ENCODE peak calls at places on chromosome X, in seven cellular contexts. One of them, this sample, is unnamed.
A peak's percentile ranks its signal among the peaks of the same experiment; 100 is the strongest.

GRCh38 chrX:67544871-67545771 is 1.3 kb downstream of the AR start:
- DNase-seq in suprapubic skin: no peak
- DNase-seq in GM10248: peak; percentile 5
- DNase-seq in neural progenitor cell: peak; percentile 48
- DNase-seq in adrenal gland: peak; percentile 35
- DNase-seq in brain microvascular endothelial cell: peak; percentile 18
- DNase-seq in Panc1: no peak
- DNase-seq in this sample: peak; percentile 25

GRCh38 chrX:139077303-139078131 is 366.0 kb upstream of the FGF13 start:
- DNase-seq in Panc1: peak; percentile 51
- DNase-seq in GM10248: no peak
- DNase-seq in adrenal gland: no peak
- DNase-seq in neural progenitor cell: no peak
- DNase-seq in suprapubic skin: no peak
- DNase-seq in brain microvascular endothelial cell: no peak
- DNase-seq in this sample: no peak

GRCh38 chrX:115588180-115588579 is 27.2 kb downstream of the PLS3 start:
- DNase-seq in brain microvascular endothelial cell: no peak
- DNase-seq in suprapubic skin: no peak
- DNase-seq in neural progenitor cell: no peak
- DNase-seq in GM10248: no peak
- DNase-seq in Panc1: no peak
- DNase-seq in adrenal gland: no peak
- DNase-seq in this sample: no peak

GRCh38 chrX:129876734-129877395 is 29.1 kb upstream of the UTP14A start:
- DNase-seq in GM10248: no peak
- DNase-seq in brain microvascular endothelial cell: peak; percentile 3
- DNase-seq in neural progenitor cell: no peak
- DNase-seq in suprapubic skin: no peak
- DNase-seq in adrenal gland: no peak
- DNase-seq in Panc1: no peak
- DNase-seq in this sample: no peak

GRCh38 chrX:82031250-82031649 is 829.3 kb downstream of the SH3BGRL start:
- DNase-seq in neural progenitor cell: no peak
- DNase-seq in adrenal gland: no peak
- DNase-seq in Panc1: no peak
- DNase-seq in suprapubic skin: no peak
- DNase-seq in brain microvascular endothelial cell: no peak
- DNase-seq in GM10248: no peak
- DNase-seq in this sample: no peak

GRCh38 chrX:132480581-132481203 is 8.1 kb downstream of the MBNL3 start:
- DNase-seq in neural progenitor cell: no peak
- DNase-seq in suprapubic skin: peak; percentile 65
- DNase-seq in Panc1: no peak
- DNase-seq in adrenal gland: peak; percentile 35
- DNase-seq in brain microvascular endothelial cell: no peak
- DNase-seq in GM10248: peak; percentile 39
- DNase-seq in this sample: peak; percentile 17

GRCh38 chrX:155148724-155149537 is 67.3 kb upstream of the VBP1 start:
- DNase-seq in suprapubic skin: no peak
- DNase-seq in Panc1: no peak
- DNase-seq in adrenal gland: peak; percentile 60
- DNase-seq in GM10248: peak; percentile 15
- DNase-seq in neural progenitor cell: peak; percentile 45
- DNase-seq in brain microvascular endothelial cell: peak; percentile 13
- DNase-seq in this sample: peak; percentile 29

GRCh38 chrX:10242036-10242435 is 85.3 kb downstream of the CLCN4 start:
- DNase-seq in neural progenitor cell: no peak
- DNase-seq in adrenal gland: no peak
- DNase-seq in Panc1: no peak
- DNase-seq in brain microvascular endothelial cell: no peak
- DNase-seq in suprapubic skin: no peak
- DNase-seq in GM10248: no peak
- DNase-seq in this sample: no peak

GRCh38 chrX:128438082-128438481 is 385.9 kb upstream of the ACTRT1 start:
- DNase-seq in brain microvascular endothelial cell: no peak
- DNase-seq in adrenal gland: no peak
- DNase-seq in suprapubic skin: no peak
- DNase-seq in GM10248: no peak
- DNase-seq in neural progenitor cell: no peak
- DNase-seq in Panc1: no peak
- DNase-seq in this sample: no peak

GRCh38 chrX:132086717-132087116 is 41.1 kb downstream of the FRMD7 start:
- DNase-seq in Panc1: no peak
- DNase-seq in suprapubic skin: no peak
- DNase-seq in neural progenitor cell: no peak
- DNase-seq in brain microvascular endothelial cell: peak; percentile 35
- DNase-seq in adrenal gland: no peak
- DNase-seq in GM10248: no peak
- DNase-seq in this sample: no peak

GRCh38 chrX:31099536-31100090 is 27.8 kb upstream of the FTHL17 start:
- DNase-seq in Panc1: no peak
- DNase-seq in GM10248: peak; percentile 41
- DNase-seq in neural progenitor cell: no peak
- DNase-seq in brain microvascular endothelial cell: no peak
- DNase-seq in suprapubic skin: no peak
- DNase-seq in adrenal gland: no peak
- DNase-seq in this sample: no peak

GRCh38 chrX:136635235-136635634 is 12.7 kb upstream of the CD40LG start:
- DNase-seq in adrenal gland: no peak
- DNase-seq in Panc1: no peak
- DNase-seq in brain microvascular endothelial cell: no peak
- DNase-seq in neural progenitor cell: no peak
- DNase-seq in GM10248: peak; percentile 12
- DNase-seq in suprapubic skin: no peak
- DNase-seq in this sample: no peak

GRCh38 chrX:19638968-19639539 is 123.7 kb upstream of the MAP3K15 start:
- DNase-seq in adrenal gland: no peak
- DNase-seq in Panc1: no peak
- DNase-seq in suprapubic skin: no peak
- DNase-seq in neural progenitor cell: no peak
- DNase-seq in brain microvascular endothelial cell: no peak
- DNase-seq in GM10248: no peak
- DNase-seq in this sample: no peak
- TF ChIP-seq CTCF in adrenal gland: no peak
- TF ChIP-seq CTCF in Panc1: no peak
- TF ChIP-seq CTCF in suprapubic skin: no peak
- TF ChIP-seq CTCF in neural progenitor cell: no peak
- TF ChIP-seq CTCF in brain microvascular endothelial cell: no peak
- TF ChIP-seq CTCF in GM10248: no peak
- TF ChIP-seq CTCF in this sample: no peak

GRCh38 chrX:11532291-11533075 is 133.2 kb downstream of the ARHGAP6 start:
- DNase-seq in suprapubic skin: no peak
- DNase-seq in adrenal gland: no peak
- DNase-seq in GM10248: no peak
- DNase-seq in brain microvascular endothelial cell: no peak
- DNase-seq in neural progenitor cell: no peak
- DNase-seq in Panc1: no peak
- DNase-seq in this sample: peak; percentile 4

GRCh38 chrX:11530621-11531020 is 135.1 kb downstream of the ARHGAP6 start:
- DNase-seq in neural progenitor cell: no peak
- DNase-seq in brain microvascular endothelial cell: no peak
- DNase-seq in Panc1: no peak
- DNase-seq in GM10248: no peak
- DNase-seq in adrenal gland: no peak
- DNase-seq in suprapubic skin: no peak
- DNase-seq in this sample: no peak

GRCh38 chrX:11533211-11533651 is 132.5 kb downstream of the ARHGAP6 start:
- DNase-seq in adrenal gland: no peak
- DNase-seq in Panc1: peak; percentile 32
- DNase-seq in neural progenitor cell: peak; percentile 46
- DNase-seq in GM10248: peak; percentile 37
- DNase-seq in brain microvascular endothelial cell: no peak
- DNase-seq in suprapubic skin: no peak
- DNase-seq in this sample: no peak

GRCh38 chrX:11528623-11529022 is 137.1 kb downstream of the ARHGAP6 start:
- DNase-seq in brain microvascular endothelial cell: no peak
- DNase-seq in adrenal gland: no peak
- DNase-seq in Panc1: no peak
- DNase-seq in neural progenitor cell: no peak
- DNase-seq in GM10248: no peak
- DNase-seq in suprapubic skin: no peak
- DNase-seq in this sample: no peak

GRCh38 chrX:11531226-11531625 is 134.5 kb downstream of the ARHGAP6 start:
- DNase-seq in neural progenitor cell: no peak
- DNase-seq in suprapubic skin: no peak
- DNase-seq in GM10248: no peak
- DNase-seq in adrenal gland: no peak
- DNase-seq in Panc1: no peak
- DNase-seq in brain microvascular endothelial cell: no peak
- DNase-seq in this sample: no peak
- TF ChIP-seq CTCF in neural progenitor cell: peak; percentile 20
- TF ChIP-seq CTCF in suprapubic skin: no peak
- TF ChIP-seq CTCF in GM10248: no peak
- TF ChIP-seq CTCF in adrenal gland: no peak
- TF ChIP-seq CTCF in Panc1: peak; percentile 13
- TF ChIP-seq CTCF in brain microvascular endothelial cell: peak; percentile 42
- TF ChIP-seq CTCF in this sample: no peak

DNA sequence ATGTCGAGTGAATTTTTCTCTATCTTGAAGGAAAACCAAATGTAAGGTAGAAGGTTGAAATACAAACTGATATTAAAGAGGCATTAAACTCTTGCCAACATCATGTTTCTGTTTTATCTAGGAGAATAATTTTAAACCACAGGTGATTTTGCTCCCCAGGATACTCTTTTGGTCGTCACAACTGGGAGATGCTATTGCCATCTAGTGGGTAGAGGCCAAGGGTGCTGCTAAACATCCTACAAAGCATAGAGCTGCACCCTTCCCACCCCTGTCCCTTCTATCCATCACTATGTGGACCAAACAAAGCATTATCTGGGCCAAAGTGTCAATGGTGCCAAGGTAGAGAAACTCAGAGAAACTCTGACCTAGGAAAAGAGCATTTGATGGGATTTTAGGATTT is 154.6 kb upstream of the MAGEB2 start:
- DNase-seq in GM10248: no peak
- DNase-seq in Panc1: no peak
- DNase-seq in suprapubic skin: no peak
- DNase-seq in neural progenitor cell: peak; percentile 37
- DNase-seq in brain microvascular endothelial cell: peak; percentile 8
- DNase-seq in adrenal gland: no peak
- DNase-seq in this sample: peak; percentile 13
- TF ChIP-seq CTCF in GM10248: no peak
- TF ChIP-seq CTCF in Panc1: peak; percentile 68
- TF ChIP-seq CTCF in suprapubic skin: no peak
- TF ChIP-seq CTCF in neural progenitor cell: peak; percentile 66
- TF ChIP-seq CTCF in brain microvascular endothelial cell: peak; percentile 64
- TF ChIP-seq CTCF in adrenal gland: peak; percentile 6
- TF ChIP-seq CTCF in this sample: peak; percentile 59

GRCh38 chrX:26848511-26848910 is 614.6 kb downstream of the PPP4R3C start:
- DNase-seq in suprapubic skin: no peak
- DNase-seq in GM10248: no peak
- DNase-seq in neural progenitor cell: no peak
- DNase-seq in adrenal gland: no peak
- DNase-seq in brain microvascular endothelial cell: peak; percentile 5
- DNase-seq in Panc1: no peak
- DNase-seq in this sample: no peak

DNA sequence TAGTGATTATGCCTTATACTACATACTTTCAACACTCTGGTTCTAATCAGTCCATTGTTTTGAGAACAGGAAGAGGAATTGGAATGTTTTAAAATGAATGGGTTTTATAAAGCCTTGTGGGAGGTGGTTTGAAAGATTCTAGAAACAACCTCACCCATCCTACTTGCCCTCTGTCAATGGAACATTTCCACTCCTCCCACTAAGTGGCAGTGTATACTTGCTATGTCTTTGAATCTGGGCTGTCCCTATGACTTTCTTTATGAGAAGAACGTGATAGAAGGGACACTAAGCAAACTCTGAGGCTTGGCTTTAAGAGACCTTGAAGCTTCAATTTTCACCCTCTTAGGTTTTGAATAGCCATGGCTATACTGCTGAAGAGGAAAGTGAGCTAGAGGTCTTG is 611.2 kb downstream of the PPP4R3C start:
- DNase-seq in GM10248: no peak
- DNase-seq in Panc1: no peak
- DNase-seq in suprapubic skin: no peak
- DNase-seq in adrenal gland: no peak
- DNase-seq in brain microvascular endothelial cell: peak; percentile 23
- DNase-seq in neural progenitor cell: peak; percentile 44
- DNase-seq in this sample: no peak
- TF ChIP-seq CTCF in GM10248: peak; percentile 21
- TF ChIP-seq CTCF in Panc1: peak; percentile 23
- TF ChIP-seq CTCF in suprapubic skin: no peak
- TF ChIP-seq CTCF in adrenal gland: no peak
- TF ChIP-seq CTCF in brain microvascular endothelial cell: peak; percentile 30
- TF ChIP-seq CTCF in neural progenitor cell: peak; percentile 47
- TF ChIP-seq CTCF in this sample: peak; percentile 10

DNA sequence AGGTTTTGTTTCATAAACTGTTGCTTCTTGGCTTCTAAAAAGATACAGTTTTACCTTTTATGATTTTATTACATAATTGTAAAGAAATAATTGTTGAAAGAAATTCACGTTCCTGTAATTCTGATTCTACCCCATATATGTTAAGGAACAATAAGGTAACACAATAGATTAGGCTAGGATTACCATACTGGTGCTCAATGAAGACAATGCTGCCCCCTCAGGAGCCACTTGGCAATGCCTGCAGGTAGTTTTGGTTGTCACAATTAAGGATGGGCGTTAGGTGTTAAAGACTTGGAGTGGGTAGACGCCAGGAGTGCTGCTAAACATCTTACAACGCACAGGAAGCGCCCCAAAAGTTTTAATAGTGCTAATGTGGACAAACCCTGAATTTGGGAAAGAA is 133.2 kb downstream of the NLGN4X start:
- DNase-seq in GM10248: no peak
- DNase-seq in adrenal gland: no peak
- DNase-seq in neural progenitor cell: peak; percentile 36
- DNase-seq in brain microvascular endothelial cell: no peak
- DNase-seq in suprapubic skin: no peak
- DNase-seq in Panc1: no peak
- DNase-seq in this sample: no peak
- TF ChIP-seq CTCF in GM10248: no peak
- TF ChIP-seq CTCF in adrenal gland: no peak
- TF ChIP-seq CTCF in neural progenitor cell: peak; percentile 46
- TF ChIP-seq CTCF in brain microvascular endothelial cell: peak; percentile 37
- TF ChIP-seq CTCF in suprapubic skin: no peak
- TF ChIP-seq CTCF in Panc1: peak; percentile 13
- TF ChIP-seq CTCF in this sample: peak; percentile 26

DNA sequence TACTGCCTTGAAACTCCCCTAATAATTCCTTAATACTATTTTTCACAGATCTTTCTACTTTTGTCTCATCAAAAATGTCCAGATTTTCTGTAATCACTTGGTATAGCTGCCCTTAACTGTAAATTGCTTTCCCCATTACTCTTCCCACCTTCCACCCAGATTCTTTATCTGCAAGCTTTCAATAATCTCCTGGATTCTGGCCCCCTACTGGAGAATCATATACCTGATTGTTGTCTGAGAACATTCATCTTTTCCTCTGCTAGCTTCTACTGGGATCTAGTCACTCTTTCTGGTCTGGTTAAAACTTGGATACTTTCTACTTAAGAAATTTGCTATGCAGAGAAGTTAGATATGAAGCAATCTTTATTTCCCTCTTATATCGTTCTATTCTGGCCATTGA is 552.6 kb downstream of the PCDH19 start:
- DNase-seq in GM10248: no peak
- DNase-seq in adrenal gland: no peak
- DNase-seq in Panc1: no peak
- DNase-seq in neural progenitor cell: peak; percentile 3
- DNase-seq in suprapubic skin: no peak
- DNase-seq in brain microvascular endothelial cell: no peak
- DNase-seq in this sample: no peak
- TF ChIP-seq CTCF in GM10248: no peak
- TF ChIP-seq CTCF in adrenal gland: no peak
- TF ChIP-seq CTCF in Panc1: no peak
- TF ChIP-seq CTCF in neural progenitor cell: peak; percentile 45
- TF ChIP-seq CTCF in suprapubic skin: no peak
- TF ChIP-seq CTCF in brain microvascular endothelial cell: no peak
- TF ChIP-seq CTCF in this sample: peak; percentile 39

GRCh38 chrX:13923845-13924244 is 105.8 kb downstream of the GEMIN8 start:
- DNase-seq in brain microvascular endothelial cell: no peak
- DNase-seq in GM10248: no peak
- DNase-seq in neural progenitor cell: no peak
- DNase-seq in adrenal gland: no peak
- DNase-seq in Panc1: no peak
- DNase-seq in suprapubic skin: no peak
- DNase-seq in this sample: no peak
- TF ChIP-seq CTCF in brain microvascular endothelial cell: no peak
- TF ChIP-seq CTCF in GM10248: no peak
- TF ChIP-seq CTCF in neural progenitor cell: no peak
- TF ChIP-seq CTCF in adrenal gland: no peak
- TF ChIP-seq CTCF in Panc1: no peak
- TF ChIP-seq CTCF in suprapubic skin: no peak
- TF ChIP-seq CTCF in this sample: no peak

This sample was measured in nephron progenitor cell.